ENCODE peak calls at places on chromosomes 2 and 18, in five cellular contexts. K, A, J, Y and T are unnamed samples.
A peak's percentile ranks its signal among the peaks of the same experiment; 100 is the strongest.

GRCh38 chr2:137023205-137023604 is 257.9 kb downstream of the THSD7B start:
- DNase-seq in K (no peak), Y (no peak), A (no peak), J (no peak), T (no peak)

GRCh38 chr2:198517961-198518360 is 713.6 kb downstream of the PLCL1 start:
- DNase-seq in K (no peak), A (no peak), J (no peak), Y (no peak), T (no peak)

GRCh38 chr2:191916826-191917225 is 69.9 kb upstream of the CAVIN2 start:
- DNase-seq in A (no peak), K (no peak), Y (no peak), J (no peak), T (no peak)

GRCh38 chr2:239169311-239170048 is 231.3 kb downstream of the HDAC4 start:
- DNase-seq in A (no peak), K (no peak), J (peak; percentile 5), Y (no peak), T (peak; percentile 37)

GRCh38 chr2:150389487-150389886 is 98.0 kb downstream of the RND3 start:
- DNase-seq in Y (no peak), J (no peak), K (no peak), A (no peak), T (no peak)

GRCh38 chr18:48575658-48576453 is 37.0 kb downstream of the CTIF start:
- DNase-seq in K (no peak), A (no peak), J (peak; percentile 14), Y (no peak), T (no peak)

GRCh38 chr2:152028182-152028862 is 70.5 kb downstream of the CACNB4 start:
- DNase-seq in A (no peak), K (no peak), Y (peak; percentile 30), J (no peak), T (no peak)

GRCh38 chr18:54387631-54388030 is 29.9 kb downstream of the C18orf54 start:
- DNase-seq in K (no peak), A (no peak), J (no peak), Y (no peak), T (no peak)

GRCh38 chr18:8988262-8988871 is 114.1 kb upstream of the NDUFV2 start:
- DNase-seq in J (no peak), K (peak; percentile 58), A (peak; percentile 38), Y (peak; percentile 73), T (peak; percentile 65)
- H3K4me1 ChIP-seq in J (no peaks in the 10 kb centered on the region), K (no peaks in the 10 kb centered on the region), A (no peaks in the 10 kb centered on the region), Y (no peaks in the 10 kb centered on the region), T (peaks cover 8% of the 10 kb centered on the region)

GRCh38 chr2:179049203-179049545 is 763 bp downstream of the CCDC141 start:
- DNase-seq in A (no peak), K (peak; percentile 18), J (no peak), Y (no peak), T (no peak)
- H3K4me3 ChIP-seq in A (no peak overlapping the region), K (peak overlapping the region; percentile 67), J (peak overlapping the region; percentile 25), Y (peak overlapping the region; percentile 94), T (no peak overlapping the region)

GRCh38 chr2:43325448-43325811 is 99.0 kb upstream of the ZFP36L2 start:
- DNase-seq in K (no peak), Y (no peak), J (no peak), A (no peak), T (no peak)
- H3K27ac ChIP-seq in K (no peak overlapping the region), Y (no peak overlapping the region), J (no peak overlapping the region), A (peak overlapping the region; percentile 36), T (no peak overlapping the region)

GRCh38 chr2:157866666-157867642 is 9.2 kb downstream of the ACVR1 start:
- DNase-seq in K (no peak), J (no peak), A (no peak), Y (no peak), T (no peak)

GRCh38 chr2:157866202-157866601 is 9.9 kb downstream of the ACVR1 start:
- DNase-seq in Y (peak; percentile 55), K (no peak), A (no peak), J (no peak), T (no peak)

GRCh38 chr2:157868993-157869392 is 7.1 kb downstream of the ACVR1 start:
- DNase-seq in K (no peak), Y (no peak), A (no peak), J (no peak), T (peak; percentile 31)

GRCh38 chr2:157864857-157865450 is 11.2 kb downstream of the ACVR1 start:
- DNase-seq in K (no peak), A (no peak), J (no peak), Y (no peak), T (no peak)

DNA sequence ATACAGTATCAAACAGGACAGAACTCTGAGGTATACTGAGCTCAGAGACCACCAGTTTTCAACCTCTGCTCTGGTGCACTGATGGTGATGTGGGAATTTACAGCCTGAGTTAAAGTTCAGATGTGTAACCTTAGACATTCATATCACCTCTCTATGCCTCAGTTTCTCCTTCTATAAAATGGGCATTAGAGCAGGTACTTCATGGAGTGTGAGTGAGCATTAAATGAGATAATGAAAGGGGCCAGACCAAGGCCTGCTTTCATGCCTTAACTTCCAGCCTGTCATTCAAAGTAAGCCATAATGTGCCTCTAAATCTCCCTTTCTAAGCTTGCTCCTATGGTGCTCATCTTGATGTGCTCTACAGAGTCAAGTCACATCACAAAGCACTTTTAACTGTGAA is 8.4 kb downstream of the ACVR1 start:
- DNase-seq in K (no peak), Y (no peak), J (no peak), A (no peak), T (no peak)
- H3K4me1 ChIP-seq in K (no peaks in the 10 kb centered on the region), Y (peaks cover 4% of the 10 kb centered on the region), J (no peaks in the 10 kb centered on the region), A (no peaks in the 10 kb centered on the region), T (peaks cover 48% of the 10 kb centered on the region)

GRCh38 chr2:95308426-95308990 is 11.4 kb downstream of the KCNIP3 start:
- DNase-seq in K (no peak), J (no peak), Y (no peak), A (no peak), T (no peak)
- H3K4me3 ChIP-seq in K (no peak overlapping the region), J (no peak overlapping the region), Y (no peak overlapping the region), A (no peak overlapping the region), T (no peak overlapping the region)

DNA sequence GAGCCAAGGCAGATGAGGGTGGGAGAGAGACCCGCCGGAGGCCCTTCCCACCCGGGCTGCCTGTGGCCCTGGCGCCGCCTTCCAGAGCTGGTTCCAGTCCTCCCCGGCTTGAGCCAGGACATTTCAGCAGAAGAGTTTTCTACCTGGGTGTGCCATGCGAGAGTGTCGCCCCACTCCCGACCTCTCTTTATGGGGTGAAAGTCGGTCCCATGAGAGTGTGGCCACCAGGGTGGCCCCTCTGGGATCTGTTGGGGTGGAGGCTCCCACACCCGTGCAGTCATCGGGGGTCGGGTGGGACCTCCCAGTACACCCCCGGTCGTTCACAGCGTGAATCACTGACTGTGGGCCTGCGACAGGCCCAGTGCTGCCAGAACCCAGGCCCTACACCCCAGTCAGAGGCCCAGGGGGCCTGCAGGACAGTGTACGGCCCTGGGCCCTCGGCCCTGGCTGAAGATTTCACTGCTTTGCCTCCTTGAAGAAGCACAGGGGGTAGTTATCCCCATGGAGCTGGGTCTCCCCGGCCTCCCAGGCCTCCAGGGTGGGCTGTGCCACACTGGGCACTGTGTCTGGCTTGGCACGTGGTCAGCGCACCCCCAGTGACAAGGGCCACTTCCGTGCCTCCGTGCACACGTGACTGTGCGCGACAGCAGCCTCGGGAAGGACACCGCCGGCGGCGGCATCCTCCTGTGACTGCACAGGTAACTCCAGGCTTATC is 5.9 kb downstream of the NFATC1 start:
- DNase-seq in J (no peak), K (no peak), Y (no peak), A (no peak), T (no peak)
- H3K27ac ChIP-seq in J (peak overlapping the region; percentile 61), K (peak overlapping the region; percentile 58), Y (no peak overlapping the region), A (peak overlapping the region; percentile 77), T (no peak overlapping the region)

DNA sequence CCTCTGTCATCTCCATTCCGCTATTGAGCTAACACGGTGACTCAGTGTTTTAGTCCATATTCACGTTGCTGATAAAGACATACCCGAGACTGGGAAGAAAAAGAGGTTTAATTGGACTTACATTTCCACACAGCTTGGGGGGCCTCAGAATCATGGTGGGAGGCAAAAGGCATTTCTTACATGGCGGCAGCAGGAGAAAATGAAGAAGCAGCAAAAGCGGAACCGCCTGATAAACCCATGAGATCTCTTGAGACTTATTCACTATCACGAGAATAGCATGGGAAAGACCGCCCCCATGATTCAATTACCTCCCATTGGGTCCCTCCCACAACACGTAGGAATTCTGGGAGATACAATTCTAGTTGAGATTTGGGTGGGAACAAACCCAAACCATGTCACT is 22.6 kb upstream of the CXXC1 start:
- DNase-seq in J (no peak), A (no peak), K (no peak), Y (no peak), T (no peak)
- H3K4me1 ChIP-seq in J (no peaks in the 10 kb centered on the region), A (no peaks in the 10 kb centered on the region), K (peaks cover 6% of the 10 kb centered on the region), Y (no peaks in the 10 kb centered on the region), T (peaks cover 4% of the 10 kb centered on the region)

GRCh38 chr2:12861344-12861942 is 144.7 kb downstream of the TRIB2 start:
- DNase-seq in K (no peak), J (no peak), Y (peak; percentile 56), A (no peak), T (no peak)
- H3K4me3 ChIP-seq in K (no peak overlapping the region), J (no peak overlapping the region), Y (no peak overlapping the region), A (no peak overlapping the region), T (no peak overlapping the region)